ENCODE peak calls at places on chromosome 11, in seven cellular contexts. One of them, this sample, is unnamed.

GRCh38 chr11:34318111-34319037 is 39.4 kb downstream of the ABTB2 start:
- DNase-seq in A549: peak; percentile 86
- DNase-seq in HFF-Myc: no peak
- DNase-seq in fibroblast of lung: peak; percentile 76
- DNase-seq in lower leg skin: no peak
- DNase-seq in fibroblast of villous mesenchyme: peak; percentile 89
- DNase-seq in cardiac muscle cell: no peak
- DNase-seq in this sample: no peak

GRCh38 chr11:80943226-80943625 is 1502.4 kb upstream of the TENM4 start:
- DNase-seq in A549: no peak
- DNase-seq in HFF-Myc: no peak
- DNase-seq in fibroblast of lung: no peak
- DNase-seq in lower leg skin: no peak
- DNase-seq in fibroblast of villous mesenchyme: no peak
- DNase-seq in cardiac muscle cell: no peak
- DNase-seq in this sample: no peak

GRCh38 chr11:86341382-86341781 is 33.3 kb upstream of the CCDC81 start:
- DNase-seq in A549: no peak
- DNase-seq in HFF-Myc: no peak
- DNase-seq in fibroblast of lung: no peak
- DNase-seq in lower leg skin: no peak
- DNase-seq in fibroblast of villous mesenchyme: no peak
- DNase-seq in cardiac muscle cell: no peak
- DNase-seq in this sample: no peak

GRCh38 chr11:117733311-117733710 is 63.7 kb downstream of the DSCAML1 start:
- DNase-seq in A549: no peak
- DNase-seq in HFF-Myc: no peak
- DNase-seq in fibroblast of lung: no peak
- DNase-seq in lower leg skin: no peak
- DNase-seq in fibroblast of villous mesenchyme: no peak
- DNase-seq in cardiac muscle cell: no peak
- DNase-seq in this sample: no peak

GRCh38 chr11:14310696-14311095 is 48.3 kb downstream of the RRAS2 start:
- DNase-seq in A549: no peak
- DNase-seq in HFF-Myc: peak; percentile 36
- DNase-seq in fibroblast of lung: no peak
- DNase-seq in lower leg skin: no peak
- DNase-seq in fibroblast of villous mesenchyme: peak; percentile 27
- DNase-seq in cardiac muscle cell: no peak
- DNase-seq in this sample: no peak

GRCh38 chr11:74871037-74871436 is 77.9 kb downstream of the XRRA1 start:
- DNase-seq in A549: no peak
- DNase-seq in HFF-Myc: no peak
- DNase-seq in fibroblast of lung: no peak
- DNase-seq in lower leg skin: no peak
- DNase-seq in fibroblast of villous mesenchyme: peak; percentile 11
- DNase-seq in cardiac muscle cell: no peak
- DNase-seq in this sample: no peak

GRCh38 chr11:102010776-102011500 is 36.3 kb upstream of the CFAP300 start:
- DNase-seq in A549: peak; percentile 77
- DNase-seq in HFF-Myc: peak; percentile 63
- DNase-seq in fibroblast of lung: peak; percentile 92
- DNase-seq in lower leg skin: peak; percentile 83
- DNase-seq in fibroblast of villous mesenchyme: peak; percentile 69
- DNase-seq in cardiac muscle cell: peak; percentile 68
- DNase-seq in this sample: peak; percentile 36

GRCh38 chr11:47523491-47524199 is 29.3 kb downstream of the CELF1 start:
- DNase-seq in A549: peak; percentile 43
- DNase-seq in HFF-Myc: peak; percentile 55
- DNase-seq in fibroblast of lung: peak; percentile 83
- DNase-seq in lower leg skin: peak; percentile 70
- DNase-seq in fibroblast of villous mesenchyme: peak; percentile 90
- DNase-seq in cardiac muscle cell: peak; percentile 50
- DNase-seq in this sample: no peak

GRCh38 chr11:116727990-116728389 is 44.8 kb downstream of the BUD13 start:
- DNase-seq in A549: no peak
- DNase-seq in HFF-Myc: no peak
- DNase-seq in fibroblast of lung: no peak
- DNase-seq in lower leg skin: no peak
- DNase-seq in fibroblast of villous mesenchyme: no peak
- DNase-seq in cardiac muscle cell: no peak
- DNase-seq in this sample: no peak

GRCh38 chr11:33643167-33643817 is 57.3 kb downstream of the C11orf91 start:
- DNase-seq in A549: no peak
- DNase-seq in HFF-Myc: no peak
- DNase-seq in fibroblast of lung: no peak
- DNase-seq in lower leg skin: no peak
- DNase-seq in fibroblast of villous mesenchyme: no peak
- DNase-seq in cardiac muscle cell: no peak
- DNase-seq in this sample: no peak

GRCh38 chr11:35005156-35005780 is 88.8 kb downstream of the PDHX start:
- DNase-seq in A549: peak; percentile 19
- DNase-seq in HFF-Myc: no peak
- DNase-seq in fibroblast of lung: no peak
- DNase-seq in lower leg skin: no peak
- DNase-seq in fibroblast of villous mesenchyme: no peak
- DNase-seq in cardiac muscle cell: no peak
- DNase-seq in this sample: no peak

GRCh38 chr11:43920598-43921419 is 21.6 kb upstream of the C11orf96 start:
- DNase-seq in A549: peak; percentile 97
- DNase-seq in HFF-Myc: peak; percentile 89
- DNase-seq in fibroblast of lung: peak; percentile 100
- DNase-seq in lower leg skin: peak; percentile 82
- DNase-seq in fibroblast of villous mesenchyme: peak; percentile 100
- DNase-seq in cardiac muscle cell: no peak
- DNase-seq in this sample: peak; percentile 100

GRCh38 chr11:13772223-13773046 is 104.0 kb downstream of the FAR1 start:
- DNase-seq in A549: peak; percentile 72
- DNase-seq in HFF-Myc: peak; percentile 30
- DNase-seq in fibroblast of lung: peak; percentile 57
- DNase-seq in lower leg skin: no peak
- DNase-seq in fibroblast of villous mesenchyme: peak; percentile 76
- DNase-seq in cardiac muscle cell: peak; percentile 79
- DNase-seq in this sample: peak; percentile 1

GRCh38 chr11:30774451-30774850 is 188.3 kb upstream of the MPPED2 start:
- DNase-seq in A549: no peak
- DNase-seq in HFF-Myc: no peak
- DNase-seq in fibroblast of lung: no peak
- DNase-seq in lower leg skin: no peak
- DNase-seq in fibroblast of villous mesenchyme: no peak
- DNase-seq in cardiac muscle cell: peak; percentile 57
- DNase-seq in this sample: no peak

GRCh38 chr11:61694971-61695706 is 14.9 kb downstream of the DAGLA start:
- DNase-seq in A549: no peak
- DNase-seq in HFF-Myc: no peak
- DNase-seq in fibroblast of lung: no peak
- DNase-seq in lower leg skin: peak; percentile 59
- DNase-seq in fibroblast of villous mesenchyme: no peak
- DNase-seq in cardiac muscle cell: peak; percentile 36
- DNase-seq in this sample: no peak

GRCh38 chr11:33135216-33135615 is 26.1 kb downstream of the CSTF3 start:
- DNase-seq in A549: no peak
- DNase-seq in HFF-Myc: peak; percentile 50
- DNase-seq in fibroblast of lung: peak; percentile 81
- DNase-seq in lower leg skin: no peak
- DNase-seq in fibroblast of villous mesenchyme: peak; percentile 88
- DNase-seq in cardiac muscle cell: peak; percentile 42
- DNase-seq in this sample: peak; percentile 58

GRCh38 chr11:91272089-91272488 is 952.5 kb upstream of the FAT3 start:
- DNase-seq in A549: no peak
- DNase-seq in HFF-Myc: no peak
- DNase-seq in fibroblast of lung: no peak
- DNase-seq in lower leg skin: no peak
- DNase-seq in fibroblast of villous mesenchyme: no peak
- DNase-seq in cardiac muscle cell: no peak
- DNase-seq in this sample: no peak

GRCh38 chr11:86592659-86593451 is 79.6 kb downstream of the ME3 start:
- DNase-seq in A549: peak; percentile 97
- DNase-seq in HFF-Myc: peak; percentile 86
- DNase-seq in fibroblast of lung: peak; percentile 88
- DNase-seq in lower leg skin: peak; percentile 64
- DNase-seq in fibroblast of villous mesenchyme: peak; percentile 69
- DNase-seq in cardiac muscle cell: peak; percentile 46
- DNase-seq in this sample: no peak

GRCh38 chr11:17699157-17700114 is 19.9 kb upstream of the MYOD1 start:
- DNase-seq in A549: no peak
- DNase-seq in HFF-Myc: no peak
- DNase-seq in fibroblast of lung: peak; percentile 43
- DNase-seq in lower leg skin: no peak
- DNase-seq in fibroblast of villous mesenchyme: peak; percentile 62
- DNase-seq in cardiac muscle cell: no peak
- DNase-seq in this sample: no peak

GRCh38 chr11:73205666-73206343 is 12.3 kb upstream of the P2RY2 start:
- DNase-seq in A549: no peak
- DNase-seq in HFF-Myc: no peak
- DNase-seq in fibroblast of lung: no peak
- DNase-seq in lower leg skin: no peak
- DNase-seq in fibroblast of villous mesenchyme: peak; percentile 74
- DNase-seq in cardiac muscle cell: no peak
- DNase-seq in this sample: no peak

GRCh38 chr11:132683602-132684001 is 848.7 kb downstream of the OPCML start:
- DNase-seq in A549: no peak
- DNase-seq in HFF-Myc: no peak
- DNase-seq in fibroblast of lung: no peak
- DNase-seq in lower leg skin: no peak
- DNase-seq in fibroblast of villous mesenchyme: no peak
- DNase-seq in cardiac muscle cell: no peak
- DNase-seq in this sample: no peak

GRCh38 chr11:6615882-6616585 is 3.2 kb downstream of the TPP1 start:
- DNase-seq in A549: no peak
- DNase-seq in HFF-Myc: no peak
- DNase-seq in fibroblast of lung: peak; percentile 57
- DNase-seq in lower leg skin: no peak
- DNase-seq in fibroblast of villous mesenchyme: no peak
- DNase-seq in cardiac muscle cell: no peak
- DNase-seq in this sample: no peak

GRCh38 chr11:119206512-119207299 is 567 bp downstream of the CBL start:
- DNase-seq in A549: no peak
- DNase-seq in HFF-Myc: no peak
- DNase-seq in fibroblast of lung: peak; percentile 24
- DNase-seq in lower leg skin: peak; percentile 39
- DNase-seq in fibroblast of villous mesenchyme: peak; percentile 30
- DNase-seq in cardiac muscle cell: peak; percentile 71
- DNase-seq in this sample: no peak

GRCh38 chr11:130636672-130637463 is 188.4 kb downstream of the ADAMTS15 start:
- DNase-seq in A549: peak; percentile 95
- DNase-seq in HFF-Myc: peak; percentile 53
- DNase-seq in fibroblast of lung: peak; percentile 97
- DNase-seq in lower leg skin: no peak
- DNase-seq in fibroblast of villous mesenchyme: peak; percentile 78
- DNase-seq in cardiac muscle cell: no peak
- DNase-seq in this sample: no peak

GRCh38 chr11:68436985-68437926 is 23.3 kb upstream of the PPP6R3 start:
- DNase-seq in A549: peak; percentile 37
- DNase-seq in HFF-Myc: peak; percentile 52
- DNase-seq in fibroblast of lung: peak; percentile 76
- DNase-seq in lower leg skin: no peak
- DNase-seq in fibroblast of villous mesenchyme: peak; percentile 61
- DNase-seq in cardiac muscle cell: no peak
- DNase-seq in this sample: no peak

DNA sequence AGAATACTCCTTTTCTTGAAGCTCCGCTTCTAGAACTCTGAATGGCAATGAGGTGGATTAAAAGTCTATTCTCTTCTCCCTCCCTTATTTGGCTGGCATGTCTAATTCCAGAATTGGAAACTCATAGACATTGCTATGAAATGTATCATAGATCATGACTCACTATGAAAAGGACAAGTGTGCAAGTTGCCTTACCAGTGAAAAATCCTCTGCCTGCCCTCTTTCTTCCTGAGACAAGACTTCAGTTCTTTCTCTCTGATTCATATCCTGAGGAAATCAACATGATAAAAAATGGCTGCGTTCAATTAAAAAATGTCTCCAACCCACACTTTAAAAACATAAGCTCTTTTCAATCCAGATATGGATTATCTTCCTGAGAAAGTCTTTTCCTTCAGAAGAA is 73.2 kb upstream of the BLID start:
- DNase-seq in A549: peak; percentile 82
- DNase-seq in HFF-Myc: peak; percentile 90
- DNase-seq in fibroblast of lung: peak; percentile 99
- DNase-seq in lower leg skin: peak; percentile 23
- DNase-seq in fibroblast of villous mesenchyme: peak; percentile 87
- DNase-seq in cardiac muscle cell: no peak
- DNase-seq in this sample: peak; percentile 96
- H3K4me3 ChIP-seq in A549: no peak overlapping the region
- H3K4me3 ChIP-seq in HFF-Myc: no peak overlapping the region
- H3K4me3 ChIP-seq in fibroblast of lung: no peak overlapping the region
- H3K4me3 ChIP-seq in lower leg skin: no peak overlapping the region
- H3K4me3 ChIP-seq in fibroblast of villous mesenchyme: no peak overlapping the region
- H3K4me3 ChIP-seq in cardiac muscle cell: no peak overlapping the region
- H3K4me3 ChIP-seq in this sample: no peak overlapping the region

DNA sequence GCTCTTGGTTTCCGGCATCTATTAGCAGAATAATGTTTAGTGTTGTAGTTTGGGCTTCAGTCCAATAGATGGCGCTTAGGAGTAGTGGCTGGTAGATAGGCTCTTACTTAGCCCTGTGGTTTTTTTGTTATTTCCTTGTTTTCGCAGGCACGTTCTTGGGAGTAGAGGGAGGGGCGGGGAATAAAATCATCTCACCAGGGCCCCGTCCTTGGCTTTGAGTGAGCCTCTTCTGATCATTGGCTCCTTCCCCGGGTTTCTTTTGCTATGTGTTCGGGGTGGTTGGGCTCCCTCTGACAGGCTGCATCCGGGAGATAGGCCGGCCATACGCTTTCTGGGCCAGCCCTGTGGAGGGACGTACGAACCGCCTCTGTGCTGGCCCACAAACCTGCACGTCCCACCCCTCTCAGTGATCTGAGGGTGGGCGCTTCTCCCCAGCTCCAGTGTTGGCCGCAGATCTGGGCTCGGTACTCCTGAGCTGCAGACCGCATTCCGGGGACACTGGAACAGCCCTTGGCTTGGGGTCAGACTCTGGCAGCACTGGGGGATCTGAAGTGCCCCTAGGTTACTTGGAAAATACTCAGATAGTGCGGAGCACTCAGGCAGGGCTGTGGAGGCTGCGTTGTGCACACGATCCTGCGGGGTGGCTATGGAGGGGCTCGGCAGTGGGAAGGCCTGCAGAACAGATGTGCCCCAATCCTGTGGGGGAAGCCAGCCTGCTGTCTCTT is 217.0 kb downstream of the DYNC2H1 start:
- DNase-seq in A549: peak; percentile 63
- DNase-seq in HFF-Myc: peak; percentile 65
- DNase-seq in fibroblast of lung: peak; percentile 74
- DNase-seq in lower leg skin: peak; percentile 51
- DNase-seq in fibroblast of villous mesenchyme: peak; percentile 87
- DNase-seq in cardiac muscle cell: peak; percentile 62
- DNase-seq in this sample: peak; percentile 33
- TF ChIP-seq CTCF in A549: peak; percentile 50
- TF ChIP-seq CTCF in HFF-Myc: peak; percentile 77
- TF ChIP-seq CTCF in fibroblast of lung: peak; percentile 92
- TF ChIP-seq CTCF in lower leg skin: no peak
- TF ChIP-seq CTCF in fibroblast of villous mesenchyme: peak; percentile 90
- TF ChIP-seq CTCF in cardiac muscle cell: peak; percentile 84
- TF ChIP-seq CTCF in this sample: peak; percentile 71

GRCh38 chr11:15938362-15938725 is 418.0 kb downstream of the SOX6 start:
- DNase-seq in A549: no peak
- DNase-seq in HFF-Myc: no peak
- DNase-seq in fibroblast of lung: no peak
- DNase-seq in lower leg skin: no peak
- DNase-seq in fibroblast of villous mesenchyme: no peak
- DNase-seq in cardiac muscle cell: no peak
- DNase-seq in this sample: no peak
- H3K4me3 ChIP-seq in A549: no peak overlapping the region
- H3K4me3 ChIP-seq in HFF-Myc: no peak overlapping the region
- H3K4me3 ChIP-seq in fibroblast of lung: no peak overlapping the region
- H3K4me3 ChIP-seq in lower leg skin: no peak overlapping the region
- H3K4me3 ChIP-seq in fibroblast of villous mesenchyme: no peak overlapping the region
- H3K4me3 ChIP-seq in cardiac muscle cell: no peak overlapping the region
- H3K4me3 ChIP-seq in this sample: no peak overlapping the region

GRCh38 chr11:45848654-45849081 is 1.4 kb downstream of the CRY2 start:
- DNase-seq in A549: no peak
- DNase-seq in HFF-Myc: no peak
- DNase-seq in fibroblast of lung: no peak
- DNase-seq in lower leg skin: no peak
- DNase-seq in fibroblast of villous mesenchyme: no peak
- DNase-seq in cardiac muscle cell: no peak
- DNase-seq in this sample: no peak
- TF ChIP-seq CTCF in A549: no peak
- TF ChIP-seq CTCF in HFF-Myc: no peak
- TF ChIP-seq CTCF in fibroblast of lung: no peak
- TF ChIP-seq CTCF in lower leg skin: no peak
- TF ChIP-seq CTCF in fibroblast of villous mesenchyme: no peak
- TF ChIP-seq CTCF in cardiac muscle cell: no peak
- TF ChIP-seq CTCF in this sample: no peak